ENCODE peak calls at places on chromosomes 4 and X, in six cellular contexts. One of them, this sample, is unnamed.
A peak's percentile ranks its signal among the peaks of the same experiment; 100 is the strongest.

GRCh38 chr4:104394409-104394813 is 100.3 kb downstream of the CXXC4 start:
- DNase-seq in NCI-H1694 treated with DMSO at 0.1 percent for 48 hours: peak; percentile 39
- DNase-seq in WERI-Rb-1: peak; percentile 63
- DNase-seq in naive thymus-derived CD8-positive, alpha-beta T cell: no peak
- DNase-seq in Panc1: no peak
- DNase-seq in spleen: no peak
- DNase-seq in this sample: no peak

GRCh38 chr4:5734841-5735240 is 23.8 kb downstream of the EVC start:
- DNase-seq in spleen: peak; percentile 69
- DNase-seq in WERI-Rb-1: no peak
- DNase-seq in NCI-H1694 treated with DMSO at 0.1 percent for 48 hours: no peak
- DNase-seq in naive thymus-derived CD8-positive, alpha-beta T cell: no peak
- DNase-seq in Panc1: no peak
- DNase-seq in this sample: no peak

GRCh38 chrX:727738-728621 is 97.4 kb downstream of the SHOX start:
- DNase-seq in WERI-Rb-1: no peak
- DNase-seq in Panc1: no peak
- DNase-seq in spleen: no peak
- DNase-seq in naive thymus-derived CD8-positive, alpha-beta T cell: no peak
- DNase-seq in NCI-H1694 treated with DMSO at 0.1 percent for 48 hours: no peak
- DNase-seq in this sample: no peak

GRCh38 chr4:66572949-66573348 is 902.7 kb upstream of the EPHA5 start:
- DNase-seq in naive thymus-derived CD8-positive, alpha-beta T cell: no peak
- DNase-seq in Panc1: no peak
- DNase-seq in WERI-Rb-1: no peak
- DNase-seq in spleen: no peak
- DNase-seq in NCI-H1694 treated with DMSO at 0.1 percent for 48 hours: no peak
- DNase-seq in this sample: peak; percentile 85

GRCh38 chr4:72365016-72365415 is 204.0 kb downstream of the ADAMTS3 start:
- DNase-seq in NCI-H1694 treated with DMSO at 0.1 percent for 48 hours: no peak
- DNase-seq in WERI-Rb-1: no peak
- DNase-seq in spleen: no peak
- DNase-seq in Panc1: no peak
- DNase-seq in naive thymus-derived CD8-positive, alpha-beta T cell: no peak
- DNase-seq in this sample: no peak

GRCh38 chr4:88006956-88007303 is 505 bp upstream of the PKD2 start:
- DNase-seq in WERI-Rb-1: no peak
- DNase-seq in Panc1: no peak
- DNase-seq in NCI-H1694 treated with DMSO at 0.1 percent for 48 hours: no peak
- DNase-seq in spleen: no peak
- DNase-seq in naive thymus-derived CD8-positive, alpha-beta T cell: no peak
- DNase-seq in this sample: no peak

GRCh38 chr4:112287258-112287873 is 1.7 kb upstream of the TIFA start:
- DNase-seq in spleen: no peak
- DNase-seq in WERI-Rb-1: no peak
- DNase-seq in Panc1: no peak
- DNase-seq in naive thymus-derived CD8-positive, alpha-beta T cell: no peak
- DNase-seq in NCI-H1694 treated with DMSO at 0.1 percent for 48 hours: no peak
- DNase-seq in this sample: no peak

GRCh38 chrX:150570512-150570911 is 2.1 kb downstream of the MTM1 start:
- DNase-seq in NCI-H1694 treated with DMSO at 0.1 percent for 48 hours: no peak
- DNase-seq in WERI-Rb-1: no peak
- DNase-seq in spleen: no peak
- DNase-seq in naive thymus-derived CD8-positive, alpha-beta T cell: no peak
- DNase-seq in Panc1: no peak
- DNase-seq in this sample: no peak

GRCh38 chr4:6937201-6937600 is 27.6 kb downstream of the TBC1D14 start:
- DNase-seq in spleen: no peak
- DNase-seq in WERI-Rb-1: no peak
- DNase-seq in Panc1: no peak
- DNase-seq in naive thymus-derived CD8-positive, alpha-beta T cell: no peak
- DNase-seq in NCI-H1694 treated with DMSO at 0.1 percent for 48 hours: no peak
- DNase-seq in this sample: no peak

GRCh38 chrX:21943460-21944135 is 3.1 kb downstream of the SMS start:
- DNase-seq in Panc1: peak; percentile 61
- DNase-seq in naive thymus-derived CD8-positive, alpha-beta T cell: no peak
- DNase-seq in WERI-Rb-1: no peak
- DNase-seq in NCI-H1694 treated with DMSO at 0.1 percent for 48 hours: no peak
- DNase-seq in spleen: no peak
- DNase-seq in this sample: peak; percentile 83

GRCh38 chr4:95095352-95095974 is 337.7 kb downstream of the BMPR1B start:
- DNase-seq in naive thymus-derived CD8-positive, alpha-beta T cell: no peak
- DNase-seq in Panc1: no peak
- DNase-seq in spleen: no peak
- DNase-seq in WERI-Rb-1: peak; percentile 20
- DNase-seq in NCI-H1694 treated with DMSO at 0.1 percent for 48 hours: no peak
- DNase-seq in this sample: peak; percentile 69

GRCh38 chr4:21768349-21769310 is 179.9 kb downstream of the KCNIP4 start:
- DNase-seq in WERI-Rb-1: no peak
- DNase-seq in NCI-H1694 treated with DMSO at 0.1 percent for 48 hours: peak; percentile 56
- DNase-seq in Panc1: peak; percentile 28
- DNase-seq in naive thymus-derived CD8-positive, alpha-beta T cell: peak; percentile 15
- DNase-seq in spleen: no peak
- DNase-seq in this sample: no peak

GRCh38 chrX:13694983-13695382 is 6.1 kb downstream of the RAB9A start:
- DNase-seq in naive thymus-derived CD8-positive, alpha-beta T cell: no peak
- DNase-seq in spleen: no peak
- DNase-seq in NCI-H1694 treated with DMSO at 0.1 percent for 48 hours: no peak
- DNase-seq in Panc1: no peak
- DNase-seq in WERI-Rb-1: no peak
- DNase-seq in this sample: no peak

GRCh38 chr4:8769645-8770517 is 101.8 kb downstream of the HMX1 start:
- DNase-seq in Panc1: no peak
- DNase-seq in NCI-H1694 treated with DMSO at 0.1 percent for 48 hours: no peak
- DNase-seq in WERI-Rb-1: no peak
- DNase-seq in spleen: peak; percentile 60
- DNase-seq in naive thymus-derived CD8-positive, alpha-beta T cell: no peak
- DNase-seq in this sample: no peak

GRCh38 chr4:115119804-115120352 is 6.5 kb upstream of the NDST4 start:
- DNase-seq in spleen: no peak
- DNase-seq in WERI-Rb-1: no peak
- DNase-seq in NCI-H1694 treated with DMSO at 0.1 percent for 48 hours: peak; percentile 51
- DNase-seq in Panc1: no peak
- DNase-seq in naive thymus-derived CD8-positive, alpha-beta T cell: no peak
- DNase-seq in this sample: no peak

GRCh38 chr4:164768516-164768915 is 14.6 kb downstream of the SMIM31 start:
- DNase-seq in WERI-Rb-1: no peak
- DNase-seq in NCI-H1694 treated with DMSO at 0.1 percent for 48 hours: peak; percentile 8
- DNase-seq in naive thymus-derived CD8-positive, alpha-beta T cell: no peak
- DNase-seq in Panc1: no peak
- DNase-seq in spleen: no peak
- DNase-seq in this sample: no peak

GRCh38 chrX:54439967-54440871 is at the start of gene TSR2:
- DNase-seq in spleen: peak; percentile 94
- DNase-seq in Panc1: peak; percentile 69
- DNase-seq in WERI-Rb-1: peak; percentile 80
- DNase-seq in naive thymus-derived CD8-positive, alpha-beta T cell: peak; percentile 64
- DNase-seq in NCI-H1694 treated with DMSO at 0.1 percent for 48 hours: peak; percentile 88
- DNase-seq in this sample: peak; percentile 80

GRCh38 chr4:122205687-122206086 is 53.6 kb downstream of the BLTP1 start:
- DNase-seq in NCI-H1694 treated with DMSO at 0.1 percent for 48 hours: no peak
- DNase-seq in naive thymus-derived CD8-positive, alpha-beta T cell: no peak
- DNase-seq in Panc1: no peak
- DNase-seq in WERI-Rb-1: no peak
- DNase-seq in spleen: no peak
- DNase-seq in this sample: no peak